ENCODE peak calls at places on chromosomes 11 and 22, in five cellular contexts. M is spleen, P is neural progenitor cell, F is glutamatergic neuron, O is endothelial cell. K is an unnamed sample.

GRCh38 chr11:8671651-8672062 is 10.8 kb downstream of the TRIM66 start:
- DNase-seq in M (no peak), P (peak; percentile 7), F (no peak), O (no peak), K (no peak)

GRCh38 chr11:58829736-58830135 is 14.8 kb downstream of the GLYATL2 start:
- DNase-seq in M (no peak), P (no peak), F (no peak), O (no peak), K (no peak)

GRCh38 chr22:19216579-19216978 is 38.0 kb upstream of the SLC25A1 start:
- DNase-seq in M (no peak), P (no peak), F (no peak), O (no peak), K (no peak)

GRCh38 chr22:28867191-28867590 is 16.2 kb upstream of the ZNRF3 start:
- DNase-seq in M (no peak), P (no peak), F (no peak), O (no peak), K (no peak)

GRCh38 chr11:99841885-99842284 is 821.1 kb downstream of the CNTN5 start:
- DNase-seq in M (no peak), P (no peak), F (no peak), O (no peak), K (no peak)

GRCh38 chr11:18617688-18618340 is 16.3 kb downstream of the SPTY2D1 start:
- DNase-seq in M (no peak), P (no peak), F (no peak), O (no peak), K (no peak)

GRCh38 chr11:93740031-93740801 is 1.1 kb downstream of the TAF1D start:
- DNase-seq in M (peak; percentile 78), P (peak; percentile 23), F (no peak), O (peak; percentile 30), K (no peak)

GRCh38 chr22:44344407-44344806 is 31.7 kb upstream of the SHISAL1 start:
- DNase-seq in M (no peak), P (no peak), F (no peak), O (no peak), K (no peak)

GRCh38 chr11:64531906-64532312 is 59.1 kb upstream of the SLC22A12 start:
- DNase-seq in M (peak; percentile 43), P (no peak), F (no peak), O (no peak), K (no peak)

GRCh38 chr11:106306942-106307341 is 229.5 kb downstream of the AASDHPPT start:
- DNase-seq in M (no peak), P (no peak), F (no peak), O (no peak), K (no peak)
- TF ChIP-seq CTCF in M (no peak), P (peak; percentile 28), F (no peak), O (no peak), K (no peak)

DNA sequence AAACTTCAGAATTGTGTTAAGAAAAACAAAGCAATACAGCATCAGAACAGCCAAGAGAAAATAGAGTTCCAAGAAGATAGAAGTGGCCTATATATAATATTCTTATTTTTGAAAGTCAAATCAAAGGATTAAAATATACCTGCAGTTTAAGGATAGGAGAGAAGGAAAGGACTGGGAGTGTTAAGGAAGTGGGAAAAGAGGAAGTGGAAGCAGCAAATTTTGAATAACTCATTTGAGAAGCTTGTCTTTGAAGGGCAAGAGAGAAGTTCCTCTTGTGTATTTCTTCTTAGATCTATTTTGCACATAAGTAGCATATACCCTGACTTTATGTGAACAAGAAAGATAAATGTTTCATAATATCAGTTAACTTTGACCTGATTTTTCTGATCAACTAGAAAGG is 62.6 kb upstream of the SLC17A6 start:
- DNase-seq in M (no peak), P (no peak), F (no peak), O (no peak), K (no peak)
- TF ChIP-seq CTCF in M (no peak), P (no peak), F (no peak), O (no peak), K (no peak)

GRCh38 chr11:14107071-14107470 is 144.5 kb downstream of the SPON1 start:
- DNase-seq in M (no peak), P (peak; percentile 58), F (no peak), O (no peak), K (no peak)
- TF ChIP-seq CTCF in M (no peak), P (no peak), F (no peak), O (no peak), K (no peak)

GRCh38 chr11:131504199-131504949 is 134.0 kb downstream of the NTM start:
- DNase-seq in M (no peak), P (peak; percentile 78), F (peak; percentile 75), O (peak; percentile 44), K (peak; percentile 46)
- TF ChIP-seq CTCF in M (no peak), P (peak; percentile 71), F (peak; percentile 34), O (no peak), K (peak; percentile 73)

GRCh38 chr11:75525433-75526191 is at the start of gene GDPD5:
- DNase-seq in M (peak; percentile 95), P (peak; percentile 93), F (peak; percentile 85), O (peak; percentile 94), K (peak; percentile 87)
- TF ChIP-seq CTCF in M (peak; percentile 74), P (peak; percentile 65), F (peak; percentile 30), O (peak; percentile 47), K (peak; percentile 64)

GRCh38 chr11:71572811-71573210 is 7.4 kb downstream of the KRTAP5-10 start:
- DNase-seq in M (no peak), P (no peak), F (no peak), O (no peak), K (no peak)
- TF ChIP-seq CTCF in M (no peak), P (no peak), F (no peak), O (no peak), K (no peak)

GRCh38 chr22:30439836-30440235 is 14.3 kb downstream of the MTFP1 start:
- DNase-seq in M (no peak), P (no peak), F (no peak), O (no peak), K (no peak)

GRCh38 chr22:30445438-30445936 is 19.9 kb downstream of the MTFP1 start:
- DNase-seq in M (no peak), P (no peak), F (no peak), O (no peak), K (no peak)

GRCh38 chr22:30441088-30441487 is 15.5 kb downstream of the MTFP1 start:
- DNase-seq in M (no peak), P (no peak), F (peak; percentile 27), O (no peak), K (no peak)

GRCh38 chr22:30439226-30439625 is 13.7 kb downstream of the MTFP1 start:
- DNase-seq in M (no peak), P (no peak), F (no peak), O (no peak), K (no peak)

GRCh38 chr22:30444632-30445437 is 19.3 kb downstream of the MTFP1 start:
- DNase-seq in M (no peak), P (peak; percentile 82), F (peak; percentile 84), O (peak; percentile 82), K (peak; percentile 59)
- TF ChIP-seq CTCF in M (peak; percentile 65), P (peak; percentile 83), F (peak; percentile 90), O (peak; percentile 87), K (peak; percentile 85)

GRCh38 chr22:50576070-50576469 is 2.2 kb downstream of the CPT1B start:
- DNase-seq in M (no peak), P (peak; percentile 61), F (peak; percentile 36), O (peak; percentile 21), K (no peak)
- TF ChIP-seq CTCF in M (no peak), P (peak; percentile 50), F (no peak), O (no peak), K (peak; percentile 40)

DNA sequence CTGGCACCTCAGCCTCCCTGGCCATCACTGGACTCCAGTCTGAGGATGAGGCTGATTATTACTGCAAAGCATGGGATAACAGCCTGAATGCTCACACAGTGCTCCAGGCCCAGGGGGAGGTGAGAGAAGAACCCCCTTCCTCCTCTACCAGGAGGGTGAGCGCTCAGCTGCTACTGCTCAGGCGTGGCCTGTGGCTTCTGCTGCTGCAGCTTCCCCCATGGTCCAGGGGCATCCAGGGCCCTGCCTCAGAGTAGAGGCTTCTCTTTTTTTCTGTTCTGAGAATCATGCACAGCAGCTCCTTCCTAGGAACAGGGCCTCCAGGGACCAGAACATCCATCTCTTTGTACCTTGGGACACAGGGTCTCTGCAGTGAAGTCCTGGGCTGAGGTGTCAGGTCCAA is 83.1 kb downstream of the VPREB1 start:
- DNase-seq in M (peak; percentile 86), P (no peak), F (no peak), O (no peak), K (no peak)
- TF ChIP-seq CTCF in M (no peak), P (no peak), F (no peak), O (no peak), K (no peak)

GRCh38 chr22:22432937-22433336 is 75.6 kb downstream of the ZNF280B start:
- DNase-seq in M (no peak), P (no peak), F (no peak), O (no peak), K (no peak)
- TF ChIP-seq CTCF in M (no peak), P (no peak), F (no peak), O (no peak), K (no peak)

K was measured in H1.